ENCODE peak calls at places on chromosomes 5 and 9, in five cellular contexts. T, L, X, Q and W are unnamed samples.

GRCh38 chr9:34550016-34550680 is 27.4 kb upstream of the ENHO start:
- DNase-seq in T (no peak), L (peak), X (peak), Q (no peak), W (peak)

GRCh38 chr5:141260458-141261237 is 15.5 kb downstream of the PCDHB15 start:
- DNase-seq in T (no peak), L (no peak), X (no peak), Q (peak), W (no peak)

GRCh38 chr5:147669113-147669869 is 113.2 kb downstream of the JAKMIP2 start:
- DNase-seq in T (no peak), L (no peak), X (no peak), Q (no peak), W (peak)

GRCh38 chr9:120559546-120559945 is 20.4 kb downstream of the CDK5RAP2 start:
- DNase-seq in T (no peak), L (no peak), X (no peak), Q (no peak), W (no peak)

GRCh38 chr5:83375049-83375710 is 96.4 kb upstream of the VCAN start:
- DNase-seq in T (no peak), L (no peak), X (no peak), Q (peak), W (no peak)

GRCh38 chr5:139457241-139457640 is 5.3 kb downstream of the ECSCR start:
- DNase-seq in T (no peak), L (no peak), X (no peak), Q (no peak), W (no peak)

GRCh38 chr5:40680741-40681350 is 1.1 kb downstream of the PTGER4 start:
- DNase-seq in T (peak), L (peak), X (no peak), Q (no peak), W (peak)

GRCh38 chr5:133664422-133664821 is 52.1 kb upstream of the FSTL4 start:
- DNase-seq in T (no peak), L (no peak), X (no peak), Q (peak), W (no peak)

GRCh38 chr5:21397693-21398092 is 1409.7 kb upstream of the CDH18 start:
- DNase-seq in T (no peak), L (no peak), X (no peak), Q (no peak), W (no peak)

GRCh38 chr5:79108792-79109191 is 2.8 kb upstream of the BHMT start:
- DNase-seq in T (no peak), L (no peak), X (no peak), Q (no peak), W (no peak)

GRCh38 chr5:150599917-150600511 is 40.4 kb upstream of the SYNPO start:
- DNase-seq in T (no peak), L (peak), X (peak), Q (peak), W (peak)

GRCh38 chr9:134469041-134469875 is 143.0 kb downstream of the RXRA start:
- DNase-seq in T (no peak), L (peak), X (no peak), Q (peak), W (no peak)

GRCh38 chr9:105346273-105346672 is 101.6 kb upstream of the FSD1L start:
- DNase-seq in T (no peak), L (no peak), X (no peak), Q (no peak), W (no peak)

GRCh38 chr5:171484460-171484899 is 65.0 kb downstream of the FGF18 start:
- DNase-seq in T (peak), L (no peak), X (no peak), Q (peak), W (peak)

GRCh38 chr9:135108801-135109500 is 21.5 kb downstream of the OLFM1 start:
- DNase-seq in T (no peak), L (no peak), X (no peak), Q (no peak), W (no peak)

GRCh38 chr9:91818226-91818587 is 131.8 kb downstream of the ROR2 start:
- DNase-seq in T (no peak), L (no peak), X (no peak), Q (no peak), W (no peak)

GRCh38 chr5:53180971-53181370 is 71.4 kb upstream of the MOCS2 start:
- DNase-seq in T (no peak), L (no peak), X (no peak), Q (no peak), W (no peak)

GRCh38 chr5:127536687-127537086 is 19.2 kb downstream of the PRRC1 start:
- DNase-seq in T (no peak), L (no peak), X (no peak), Q (peak), W (peak)

GRCh38 chr9:112582371-112582770 is 95.7 kb downstream of the KIAA1958 start:
- DNase-seq in T (no peak), L (no peak), X (no peak), Q (no peak), W (no peak)

GRCh38 chr5:100188339-100188738 is 346.8 kb upstream of the FAM174A start:
- DNase-seq in T (no peak), L (no peak), X (no peak), Q (no peak), W (no peak)

GRCh38 chr5:80153586-80154126 is 102.2 kb downstream of the SERINC5 start:
- DNase-seq in T (no peak), L (no peak), X (no peak), Q (no peak), W (no peak)

GRCh38 chr9:99385814-99386279 is 163.8 kb downstream of the SEC61B start:
- DNase-seq in T (no peak), L (no peak), X (no peak), Q (peak), W (no peak)

GRCh38 chr5:68911840-68912690 is 181.7 kb upstream of the SLC30A5 start:
- DNase-seq in T (no peak), L (no peak), X (no peak), Q (peak), W (no peak)

GRCh38 chr5:151870820-151871219 is 53.8 kb downstream of the GLRA1 start:
- DNase-seq in T (no peak), L (no peak), X (no peak), Q (peak), W (no peak)

GRCh38 chr5:66769839-66770617 is 173.8 kb downstream of the MAST4 start:
- DNase-seq in T (no peak), L (no peak), X (no peak), Q (peak), W (peak)

GRCh38 chr9:135156525-135157510 is 69.3 kb downstream of the OLFM1 start:
- DNase-seq in T (no peak), L (peak), X (peak), Q (peak), W (no peak)

GRCh38 chr5:72268260-72268659 is 51.8 kb downstream of the MRPS27 start:
- DNase-seq in T (no peak), L (no peak), X (no peak), Q (no peak), W (no peak)

DNA sequence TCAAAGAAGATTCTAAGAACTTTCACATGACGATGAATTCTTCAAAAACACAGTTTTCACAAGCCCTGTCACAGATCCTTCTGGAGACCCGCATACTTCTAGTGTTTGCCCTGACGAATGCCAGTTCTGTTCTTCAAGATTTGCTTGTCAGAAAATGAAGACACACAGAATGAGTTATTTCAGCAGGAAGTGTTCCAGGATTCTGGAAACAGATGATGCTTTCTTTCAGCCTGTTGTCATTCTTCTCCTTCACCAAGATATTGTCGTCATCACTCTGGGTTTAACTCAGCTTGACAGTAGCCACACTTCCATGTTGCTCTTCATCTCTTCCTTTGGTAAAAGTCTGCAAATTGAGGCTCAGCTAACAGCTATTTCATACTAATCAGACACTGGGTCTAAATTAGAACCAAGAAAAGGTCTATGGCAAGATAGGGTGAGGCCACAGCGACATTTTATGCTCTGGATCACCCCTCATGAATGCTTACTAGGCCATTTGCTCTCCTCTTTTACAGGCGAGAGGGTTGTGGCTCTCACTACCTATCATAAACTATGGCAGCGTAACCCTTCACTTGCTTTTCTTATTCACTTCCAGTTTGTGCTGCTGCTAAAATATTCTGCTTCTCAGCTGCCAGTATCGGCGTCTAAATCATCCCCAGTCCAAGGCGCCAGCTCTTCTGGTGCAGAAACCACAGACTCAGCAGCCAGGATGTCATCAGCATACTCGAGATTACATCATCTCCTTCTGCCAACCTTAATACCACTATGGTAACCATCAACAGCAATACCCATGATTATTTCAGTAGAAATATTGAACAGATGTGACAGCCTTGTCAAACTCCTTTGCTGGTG is 159.6 kb upstream of the TBCA start:
- DNase-seq in T (no peak), L (no peak), X (no peak), Q (peak), W (no peak)
- H3K4me3 ChIP-seq in T (no peak), L (no peak), X (no peak), Q (no peak), W (no peak)

GRCh38 chr5:31640573-31640972 is 1.6 kb downstream of the PDZD2 start:
- DNase-seq in T (no peak), L (no peak), X (no peak), Q (no peak), W (no peak)

GRCh38 chr5:31640024-31640423 is 1.1 kb downstream of the PDZD2 start:
- DNase-seq in T (no peak), L (no peak), X (no peak), Q (no peak), W (peak)

GRCh38 chr5:31638286-31638685 is 645 bp upstream of the PDZD2 start:
- DNase-seq in T (no peak), L (peak), X (no peak), Q (peak), W (no peak)

GRCh38 chr5:31638748-31639418 is at the start of gene PDZD2:
- DNase-seq in T (peak), L (peak), X (peak), Q (peak), W (peak)

GRCh38 chr5:31639488-31640011 is 619 bp downstream of the PDZD2 start:
- DNase-seq in T (no peak), L (no peak), X (no peak), Q (no peak), W (no peak)
- H3K27ac ChIP-seq in T (no peak), L (no peak), X (peak), Q (no peak), W (no peak)

GRCh38 chr5:132487095-132487428 is 3.5 kb downstream of the IRF1 start:
- DNase-seq in T (no peak), L (peak), X (no peak), Q (no peak), W (no peak)

GRCh38 chr5:132484386-132484715 is 6.2 kb downstream of the IRF1 start:
- DNase-seq in T (no peak), L (peak), X (peak), Q (no peak), W (no peak)

GRCh38 chr5:132483661-132484385 is 6.8 kb downstream of the IRF1 start:
- DNase-seq in T (no peak), L (peak), X (peak), Q (no peak), W (no peak)

GRCh38 chr5:132486318-132487094 is 4.1 kb downstream of the IRF1 start:
- DNase-seq in T (no peak), L (peak), X (peak), Q (no peak), W (no peak)

GRCh38 chr5:132485641-132486317 is 4.8 kb downstream of the IRF1 start:
- DNase-seq in T (no peak), L (peak), X (peak), Q (no peak), W (no peak)
- H3K4me3 ChIP-seq in T (peak), L (no peak), X (no peak), Q (no peak), W (no peak)

GRCh38 chr9:22030101-22030598 is 21.0 kb upstream of the CDKN2B start:
- DNase-seq in T (no peak), L (no peak), X (no peak), Q (peak), W (no peak)

GRCh38 chr9:22026696-22027095 is 17.6 kb upstream of the CDKN2B start:
- DNase-seq in T (no peak), L (no peak), X (no peak), Q (no peak), W (no peak)

GRCh38 chr9:22029231-22029630 is 20.1 kb upstream of the CDKN2B start:
- DNase-seq in T (no peak), L (no peak), X (no peak), Q (no peak), W (no peak)

GRCh38 chr9:22031664-22032411 is 22.7 kb upstream of the CDKN2B start:
- DNase-seq in T (no peak), L (no peak), X (no peak), Q (peak), W (no peak)

GRCh38 chr9:22028394-22028793 is 19.3 kb upstream of the CDKN2B start:
- DNase-seq in T (no peak), L (no peak), X (no peak), Q (no peak), W (no peak)
- H3K27ac ChIP-seq in T (no peak), L (no peak), X (no peak), Q (no peak), W (no peak)